ENCODE peak calls at places on chromosome X, in four cellular contexts. E, V, A and P are unnamed samples.

GRCh38 chrX:45322382-45322781 is 121.7 kb upstream of the DIPK2B start:
- DNase-seq in E (peak), V (peak), A (peak), P (no peak)

GRCh38 chrX:47482512-47483309 is at the start of gene ZNF41:
- DNase-seq in E (peak), V (no peak), A (peak), P (peak)

GRCh38 chrX:17680732-17681413 is 56.4 kb upstream of the SCML1 start:
- DNase-seq in E (no peak), V (no peak), A (no peak), P (no peak)

GRCh38 chrX:12771445-12772069 is 19.7 kb upstream of the PRPS2 start:
- DNase-seq in E (peak), V (no peak), A (peak), P (no peak)

GRCh38 chrX:22699591-22700091 is 300.1 kb upstream of the DDX53 start:
- DNase-seq in E (no peak), V (no peak), A (no peak), P (no peak)

GRCh38 chrX:133444952-133445831 is 29.9 kb upstream of the GPC4 start:
- DNase-seq in E (peak), V (no peak), A (no peak), P (peak)

GRCh38 chrX:155086202-155086840 is 15.0 kb downstream of the BRCC3 start:
- DNase-seq in E (peak), V (peak), A (no peak), P (no peak)

GRCh38 chrX:30153175-30153880 is 62.0 kb upstream of the MAGEB2 start:
- DNase-seq in E (peak), V (no peak), A (no peak), P (no peak)

GRCh38 chrX:19799319-19800182 is 87.8 kb downstream of the SH3KBP1 start:
- DNase-seq in E (no peak), V (peak), A (peak), P (no peak)